ENCODE peak calls at places on chromosomes 13 and 19, in four cellular contexts. F, C, O and X are unnamed samples.
A peak's percentile ranks its signal among the peaks of the same experiment; 100 is the strongest.

GRCh38 chr19:681638-682037 is 5.4 kb downstream of the FSTL3 start:
- DNase-seq in F (no peak), C (no peak), O (no peak), X (no peak)

GRCh38 chr13:25207291-25207690 is 35.2 kb upstream of the AMER2 start:
- DNase-seq in F (no peak), O (no peak), C (no peak), X (no peak)

GRCh38 chr13:79541426-79542049 is 60.6 kb downstream of the NDFIP2 start:
- DNase-seq in C (peak; percentile 62), F (peak; percentile 61), O (peak; percentile 56), X (peak; percentile 20)

GRCh38 chr13:27663947-27664346 is 42.3 kb downstream of the POLR1D start:
- DNase-seq in C (no peak), F (no peak), O (no peak), X (no peak)

GRCh38 chr19:2083174-2083854 is 12.8 kb downstream of the MOB3A start:
- DNase-seq in F (no peak), C (no peak), O (no peak), X (no peak)

GRCh38 chr19:343451-343931 is 1.1 kb downstream of the MIER2 start:
- DNase-seq in F (no peak), O (no peak), C (no peak), X (no peak)

GRCh38 chr13:21458816-21459701 is at the start of gene ZDHHC20:
- DNase-seq in F (peak; percentile 75), C (peak; percentile 72), O (no peak), X (peak; percentile 94)

GRCh38 chr19:14023404-14024235 is 4.3 kb upstream of the RLN3 start:
- DNase-seq in F (peak; percentile 71), C (peak; percentile 85), O (no peak), X (peak; percentile 71)

GRCh38 chr19:51564791-51565190 is 6.3 kb upstream of the ZNF175 start:
- DNase-seq in F (no peak), C (no peak), O (no peak), X (peak; percentile 43)

DNA sequence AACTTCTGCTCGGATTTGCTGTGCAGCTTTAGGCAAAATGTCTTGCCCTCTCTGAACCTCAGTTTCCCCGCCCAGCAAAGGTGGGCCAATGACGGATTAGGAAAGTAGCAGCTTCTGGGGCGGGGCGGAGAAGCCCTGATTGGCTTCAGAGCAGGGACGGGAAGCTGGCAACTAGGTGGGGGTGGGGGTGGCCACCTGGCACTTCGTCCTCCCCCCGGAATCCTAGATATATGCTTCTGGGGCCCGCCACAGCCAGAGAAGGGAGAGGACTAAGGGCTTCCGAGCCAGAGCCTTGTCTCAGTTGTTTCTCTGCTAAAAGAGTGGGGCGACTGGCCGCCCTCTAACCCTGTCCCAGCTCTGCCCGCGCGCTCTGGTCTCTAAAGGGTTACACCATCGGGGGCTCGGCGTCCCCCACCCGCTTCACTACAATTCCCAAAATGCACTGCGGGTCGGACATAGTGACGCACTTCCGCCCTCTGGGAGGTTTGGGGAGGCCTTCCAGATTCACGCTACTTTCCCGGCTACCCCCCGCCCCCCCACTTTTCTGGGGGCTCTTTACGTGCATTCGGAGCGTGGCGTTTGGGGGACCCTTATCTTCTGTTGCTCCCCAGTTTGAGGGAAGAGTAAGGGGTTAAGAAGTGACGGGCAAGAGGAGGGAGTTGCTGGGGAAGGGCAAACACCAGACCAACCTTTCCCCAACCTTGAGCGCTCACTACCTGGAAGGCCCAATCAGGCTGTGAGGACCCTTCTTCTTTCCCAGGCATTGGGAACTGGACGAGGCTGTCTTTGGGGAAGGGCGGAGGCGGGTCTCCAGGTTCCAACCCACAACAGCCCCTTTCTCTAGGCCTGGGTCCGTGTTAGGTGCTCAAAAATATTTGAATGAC is 728 bp upstream of the IRF2BP1 start:
- DNase-seq in F (peak; percentile 97), C (peak; percentile 88), O (peak; percentile 90), X (peak; percentile 93)
- TF ChIP-seq REST in F (no peak), C (no peak), O (no peak), X (no peak)

DNA sequence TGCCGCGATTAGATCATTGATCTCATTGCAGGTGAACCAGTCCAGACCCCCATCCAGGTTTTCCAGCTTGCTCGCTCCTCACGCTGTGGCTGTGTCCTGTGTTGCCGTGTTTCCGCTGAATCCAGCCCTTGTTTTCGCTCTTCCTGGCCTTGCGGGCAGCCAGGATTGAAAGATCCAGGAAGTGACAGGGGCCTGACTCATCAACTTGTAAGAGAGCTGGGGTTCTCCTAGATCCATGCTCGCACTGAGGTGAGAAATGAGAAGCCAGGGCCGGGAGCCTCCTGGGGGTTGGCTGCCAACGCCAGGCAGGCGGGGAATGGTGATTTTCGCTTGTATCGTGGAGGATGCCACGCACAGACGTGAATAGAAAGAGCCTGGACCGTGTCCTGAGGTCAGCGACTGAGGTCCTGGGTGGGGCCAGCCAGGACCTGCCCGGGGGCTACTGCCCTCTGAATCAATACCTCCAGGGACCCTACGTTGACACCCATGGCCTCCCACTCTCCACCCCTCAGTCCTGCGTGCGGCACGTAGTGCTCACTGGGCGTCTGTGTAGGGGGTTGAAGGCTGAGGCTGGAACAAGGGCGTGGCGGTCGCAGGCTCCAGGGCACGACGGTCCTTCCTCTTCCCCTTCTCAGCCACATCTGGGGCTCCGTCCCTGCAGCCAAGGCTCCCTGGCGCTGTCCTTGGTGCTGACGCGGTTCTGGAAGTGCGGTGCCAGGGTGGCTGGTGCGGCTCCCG is 7.3 kb upstream of the PTPRH start:
- DNase-seq in O (peak; percentile 100), F (peak; percentile 99), C (peak; percentile 96), X (peak; percentile 99)
- TF ChIP-seq REST in O (no peak), F (peak; percentile 99), C (peak; percentile 99), X (peak; percentile 99)

GRCh38 chr19:43532571-43532961 is 422 bp upstream of the ZNF575 start:
- DNase-seq in C (no peak), F (no peak), O (peak; percentile 65), X (no peak)

GRCh38 chr19:43533546-43534304 is 737 bp downstream of the ZNF575 start:
- DNase-seq in O (peak; percentile 98), F (peak; percentile 99), C (peak; percentile 34), X (peak; percentile 99)

GRCh38 chr19:43534811-43535761 is 2.1 kb downstream of the ZNF575 start:
- DNase-seq in F (peak; percentile 59), C (peak; percentile 35), O (no peak), X (no peak)

GRCh38 chr19:43534305-43534612 is 1.3 kb downstream of the ZNF575 start:
- DNase-seq in C (no peak), O (no peak), F (no peak), X (no peak)

DNA sequence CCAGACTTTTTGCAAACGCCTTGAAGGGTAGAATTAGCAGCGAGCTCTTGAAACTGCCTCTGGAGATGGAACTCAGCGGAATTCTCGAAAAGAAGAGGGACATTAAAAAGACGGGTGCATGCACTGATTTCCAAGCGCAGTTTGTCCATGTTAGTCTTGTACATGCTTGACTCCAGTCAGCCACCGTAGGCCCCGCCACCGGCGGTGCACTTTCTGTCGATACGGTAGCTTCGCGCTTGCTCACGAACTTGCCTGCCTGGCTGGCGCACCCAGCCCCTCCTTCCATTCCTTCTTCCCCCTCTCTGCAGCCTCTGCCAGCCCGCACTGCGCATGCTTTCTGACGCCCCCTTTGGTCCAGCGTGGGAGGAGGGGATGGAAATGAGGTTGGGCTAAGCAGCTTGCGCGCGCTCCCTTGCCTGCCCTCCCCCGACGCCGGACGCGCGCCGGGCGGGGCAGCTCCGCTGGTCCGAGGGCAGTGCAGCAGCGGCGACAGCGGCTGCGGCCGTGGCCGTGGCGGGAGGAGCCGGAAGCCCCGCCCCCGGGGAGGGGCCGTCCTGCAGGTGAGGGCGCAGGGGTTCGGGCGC is at the start of gene ZNF575:
- DNase-seq in O (peak; percentile 87), F (peak; percentile 99), C (peak; percentile 61), X (peak; percentile 91)
- TF ChIP-seq REST in O (no peak), F (no peak), C (no peak), X (no peak)

DNA sequence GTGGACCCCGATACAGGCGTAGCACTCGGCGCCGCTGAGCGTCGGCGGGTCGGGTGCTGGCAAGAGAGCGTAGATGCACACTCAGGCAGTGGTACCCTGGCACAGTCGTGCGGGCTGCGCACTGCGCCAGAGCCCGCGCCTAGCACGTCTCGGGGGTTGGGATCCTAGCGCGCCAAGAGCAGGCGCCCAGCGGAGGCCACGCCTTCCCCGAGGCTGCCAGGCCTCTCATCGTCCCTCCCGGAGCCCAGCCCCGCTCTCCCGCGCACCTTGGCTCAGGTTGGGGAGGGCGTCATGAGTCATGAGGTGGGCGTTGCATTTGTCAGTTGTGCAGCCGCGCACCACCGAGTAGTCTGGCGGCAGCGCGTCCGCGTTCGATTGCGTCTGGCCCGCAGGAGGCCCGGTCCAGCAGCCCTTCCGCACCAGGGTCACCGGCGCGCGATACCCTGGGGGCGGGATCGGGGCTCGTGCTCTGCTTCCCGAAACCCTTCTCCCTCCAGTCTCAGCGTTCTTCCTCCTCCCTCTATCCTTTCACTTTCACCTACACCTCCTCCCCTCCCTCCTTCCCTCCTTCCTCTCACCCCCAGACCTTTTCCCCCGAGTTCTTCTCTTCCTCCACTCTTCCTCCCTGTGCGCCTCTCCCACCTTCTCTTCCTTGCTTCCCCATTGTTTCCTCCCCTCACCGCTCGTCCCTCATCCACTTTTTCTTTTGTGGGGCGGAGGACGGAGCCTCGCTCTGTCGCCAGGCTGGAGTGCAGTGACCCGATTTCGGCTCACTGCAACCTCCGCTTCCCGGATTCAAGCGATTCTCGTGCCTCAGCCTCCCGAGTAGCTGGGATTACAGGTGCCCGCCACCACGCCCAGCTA is 3.5 kb downstream of the LYPD5 start:
- DNase-seq in F (peak; percentile 30), C (no peak), O (peak; percentile 70), X (peak; percentile 71)
- TF ChIP-seq REST in F (no peak), C (no peak), O (no peak), X (no peak)

GRCh38 chr19:5376928-5377327 is 36.3 kb upstream of the PTPRS start:
- DNase-seq in C (no peak), O (no peak), F (no peak), X (no peak)
- TF ChIP-seq REST in C (no peak), O (no peak), F (no peak), X (no peak)

GRCh38 chr13:91401916-91402315 is 3.5 kb downstream of the GPC5 start:
- DNase-seq in O (no peak), C (no peak), F (no peak), X (no peak)

GRCh38 chr13:91399189-91400093 is 1.0 kb downstream of the GPC5 start:
- DNase-seq in F (no peak), C (no peak), O (no peak), X (no peak)

GRCh38 chr13:91397595-91397994 is 826 bp upstream of the GPC5 start:
- DNase-seq in F (no peak), C (no peak), O (no peak), X (no peak)

GRCh38 chr13:91400094-91400462 is 1.7 kb downstream of the GPC5 start:
- DNase-seq in C (no peak), O (no peak), F (no peak), X (no peak)

DNA sequence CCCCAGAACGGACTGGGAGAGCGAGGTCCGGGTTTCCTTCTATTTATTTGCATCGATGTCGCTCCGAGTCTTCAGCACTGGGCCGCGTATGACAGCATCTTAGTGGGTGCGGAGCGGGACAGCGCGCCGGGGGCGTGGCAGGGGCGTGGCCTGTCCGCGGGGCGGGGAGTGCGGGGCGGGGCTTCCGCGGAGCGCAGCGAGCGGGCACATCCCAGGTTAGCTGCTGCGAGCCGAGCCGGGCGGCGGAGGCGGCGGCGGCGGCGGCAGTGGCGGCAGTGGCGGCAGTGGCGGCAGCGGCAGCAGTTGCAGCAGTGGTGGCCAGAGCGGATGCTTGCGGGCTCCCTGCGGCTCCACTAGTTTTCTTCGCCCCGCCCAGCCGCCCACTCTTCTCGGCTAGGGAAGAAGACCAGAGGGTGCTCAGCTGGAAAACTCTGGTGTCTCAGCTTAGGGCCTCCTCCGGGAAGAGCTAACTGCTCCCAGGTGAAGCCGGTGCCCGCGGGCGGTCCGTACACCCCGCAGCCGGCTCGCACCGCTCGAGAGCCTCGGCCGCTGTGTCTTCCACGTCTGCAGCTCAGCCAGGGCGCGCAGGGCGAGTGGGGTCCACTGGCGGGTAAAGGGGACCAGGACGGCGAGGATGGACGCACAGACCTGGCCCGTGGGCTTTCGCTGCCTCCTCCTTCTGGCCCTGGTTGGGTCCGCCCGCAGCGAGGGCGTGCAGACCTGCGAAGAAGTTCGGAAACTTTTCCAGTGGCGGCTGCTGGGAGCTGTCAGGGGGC is at the start of gene GPC5:
- DNase-seq in F (peak; percentile 44), O (peak; percentile 10), C (peak; percentile 15), X (peak; percentile 100)
- TF ChIP-seq REST in F (no peak), O (no peak), C (no peak), X (no peak)

GRCh38 chr19:18588611-18589379 is at the start of gene REX1BD:
- DNase-seq in F (peak; percentile 83), O (no peak), C (peak; percentile 78), X (peak; percentile 88)
- TF ChIP-seq REST in F (no peak), O (no peak), C (peak; percentile 38), X (no peak)